ENCODE peak calls at places on chromosomes 11 and 22, in five cellular contexts. N, J, B, O and E are unnamed samples.

GRCh38 chr11:86370922-86371614 is 3.6 kb upstream of the CCDC81 start:
- DNase-seq in J (no peak), B (no peak), O (no peak), N (no peak), E (no peak)

GRCh38 chr22:40046126-40046525 is 51.4 kb downstream of the FAM83F start:
- DNase-seq in J (no peak), B (no peak), N (no peak), O (peak; percentile 27), E (no peak)

GRCh38 chr11:63554901-63555218 is 8.3 kb downstream of the PLAAT2 start:
- DNase-seq in O (no peak), N (no peak), J (no peak), B (no peak), E (no peak)

GRCh38 chr11:60871378-60872061 is 4.2 kb downstream of the ZP1 start:
- DNase-seq in J (peak; percentile 51), B (peak; percentile 60), O (no peak), N (no peak), E (no peak)

GRCh38 chr11:18384157-18384641 is 10.2 kb upstream of the LDHA start:
- DNase-seq in B (peak; percentile 74), J (peak; percentile 66), O (peak; percentile 90), N (peak; percentile 66), E (no peak)

GRCh38 chr11:68308068-68308467 is 4.3 kb upstream of the LRP5 start:
- DNase-seq in J (no peak), O (no peak), B (peak; percentile 81), N (no peak), E (no peak)

GRCh38 chr11:28636033-28636432 is 527.8 kb downstream of the METTL15 start:
- DNase-seq in O (no peak), B (no peak), J (no peak), N (no peak), E (no peak)

GRCh38 chr11:71119656-71120269 is 132.6 kb downstream of the SHANK2 start:
- DNase-seq in O (no peak), N (no peak), J (no peak), B (no peak), E (no peak)

GRCh38 chr11:133661867-133662266 is 129.6 kb upstream of the OPCML start:
- DNase-seq in J (no peak), N (no peak), O (no peak), B (no peak), E (no peak)

GRCh38 chr22:17911312-17911705 is 113.1 kb downstream of the MICAL3 start:
- DNase-seq in B (no peak), N (no peak), O (no peak), J (no peak), E (no peak)